ENCODE peak calls at places on chromosomes 11 and 22, in five cellular contexts. B is esophagus muscularis mucosa, K is fibroblast of lung, V is heart right ventricle, U is A549. W is an unnamed sample.

GRCh38 chr11:41431784-41432183 is 27.7 kb downstream of the LRRC4C start:
- DNase-seq in B (no peak), K (no peak), V (no peak), U (peak; percentile 3), W (no peak)

GRCh38 chr11:32847511-32847910 is 17.8 kb downstream of the PRRG4 start:
- DNase-seq in B (no peak), K (no peak), V (no peak), U (no peak), W (no peak)

GRCh38 chr22:29744902-29745301 is 21.9 kb downstream of the ZMAT5 start:
- DNase-seq in B (no peak), K (peak; percentile 27), V (no peak), U (no peak), W (peak; percentile 73)

GRCh38 chr22:17774206-17774927 is at the start of gene BID:
- DNase-seq in B (no peak), K (peak; percentile 30), V (peak; percentile 60), U (no peak), W (peak; percentile 53)

GRCh38 chr22:37369536-37369935 is 57.7 kb downstream of the ELFN2 start:
- DNase-seq in B (no peak), K (no peak), V (no peak), U (no peak), W (peak; percentile 29)

GRCh38 chr22:44638966-44639739 is 62.9 kb upstream of the PRR5 start:
- DNase-seq in B (peak; percentile 87), K (no peak), V (no peak), U (no peak), W (peak; percentile 65)

GRCh38 chr11:58471892-58472291 is 29.9 kb upstream of the OR5B12 start:
- DNase-seq in B (no peak), K (no peak), V (no peak), U (no peak), W (no peak)

GRCh38 chr22:37279469-37279868 is 2.8 kb upstream of the CYTH4 start:
- DNase-seq in B (no peak), K (peak; percentile 81), V (no peak), U (no peak), W (no peak)

GRCh38 chr11:82858556-82859091 is 41.6 kb downstream of the PRCP start:
- DNase-seq in B (no peak), K (peak; percentile 78), V (no peak), U (peak; percentile 8), W (no peak)

GRCh38 chr11:109772846-109773400 is 320.3 kb upstream of the ZC3H12C start:
- DNase-seq in B (no peak), K (no peak), V (no peak), U (no peak), W (no peak)

GRCh38 chr11:75576017-75576416 is 14.0 kb downstream of the SERPINH1 start:
- DNase-seq in B (no peak), K (no peak), V (no peak), U (no peak), W (no peak)

GRCh38 chr22:19615867-19616581 is 91.8 kb upstream of the CLDN5 start:
- DNase-seq in B (no peak), K (no peak), V (no peak), U (no peak), W (no peak)

DNA sequence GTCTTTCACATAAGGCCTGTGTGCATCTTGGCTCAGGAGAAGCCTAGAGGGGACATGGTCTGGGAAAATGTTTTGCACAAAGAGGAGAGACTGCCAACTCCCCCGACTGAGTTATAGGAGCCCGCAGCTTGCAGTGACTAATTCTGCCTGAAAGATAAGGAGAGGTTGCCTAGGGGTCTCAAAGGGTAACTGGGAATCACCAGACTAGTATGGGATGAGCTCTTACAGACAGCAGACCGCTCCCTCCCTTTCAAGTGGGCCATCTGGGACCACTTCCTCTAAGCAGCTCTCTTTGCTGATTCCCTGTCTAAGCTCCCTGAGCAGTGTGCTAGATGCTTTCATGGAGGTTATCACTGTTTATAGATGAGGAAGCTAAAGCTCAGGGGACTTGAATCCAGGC is 105.1 kb downstream of the TENM4 start:
- DNase-seq in B (no peak), K (no peak), V (no peak), U (no peak), W (no peak)
- H3K4me1 ChIP-seq in B (no peaks in the 10 kb centered on the region), K (no peaks in the 10 kb centered on the region), V (no peaks in the 10 kb centered on the region), U (no peaks in the 10 kb centered on the region), W (no peaks in the 10 kb centered on the region)

GRCh38 chr11:117623831-117624271 is 173.2 kb downstream of the DSCAML1 start:
- DNase-seq in B (no peak), K (no peak), V (no peak), U (no peak), W (no peak)
- H3K27ac ChIP-seq in B (no peak overlapping the region), K (no peak overlapping the region), V (no peak overlapping the region), U (no peak overlapping the region), W (no peak overlapping the region)

GRCh38 chr11:10454506-10454901 is 560 bp upstream of the AMPD3 start:
- DNase-seq in B (no peak), K (no peak), V (no peak), U (no peak), W (no peak)
- H3K4me3 ChIP-seq in B (no peak overlapping the region), K (no peak overlapping the region), V (no peak overlapping the region), U (no peak overlapping the region), W (no peak overlapping the region)

DNA sequence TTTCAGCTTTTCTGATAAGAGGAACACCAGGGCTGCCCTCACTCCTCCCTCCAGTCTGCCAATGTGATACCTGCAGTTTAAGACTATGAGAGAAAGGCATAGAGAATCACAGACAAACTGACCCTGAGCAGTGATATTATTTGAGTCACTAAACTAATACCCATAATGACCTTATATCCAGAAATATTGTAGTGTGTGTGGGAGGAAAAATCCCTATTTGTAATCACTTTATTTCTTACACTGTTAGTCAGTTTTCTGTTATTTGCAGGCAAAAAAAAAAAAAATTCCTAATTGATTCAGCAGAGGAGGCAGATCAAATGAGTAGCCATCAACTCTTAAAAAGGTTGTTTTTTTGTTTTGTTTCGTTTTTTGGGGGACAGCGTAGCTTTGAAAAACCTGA is 82.5 kb downstream of the MAML2 start:
- DNase-seq in B (no peak), K (no peak), V (no peak), U (no peak), W (no peak)
- H3K4me1 ChIP-seq in B (peaks cover 60% of the 10 kb centered on the region), K (peaks cover 42% of the 10 kb centered on the region), V (peaks cover 38% of the 10 kb centered on the region), U (peaks cover 46% of the 10 kb centered on the region), W (peaks cover 7% of the 10 kb centered on the region)

GRCh38 chr22:22881116-22882032 is 6.2 kb upstream of the IGLL5 start:
- DNase-seq in B (no peak), K (no peak), V (no peak), U (no peak), W (no peak)
- H3K27ac ChIP-seq in B (no peak overlapping the region), K (no peak overlapping the region), V (no peak overlapping the region), U (no peak overlapping the region), W (no peak overlapping the region)

GRCh38 chr11:134558258-134558835 is 146.3 kb upstream of the B3GAT1 start:
- DNase-seq in B (peak; percentile 90), K (no peak), V (no peak), U (no peak), W (no peak)
- H3K4me3 ChIP-seq in B (no peak overlapping the region), K (no peak overlapping the region), V (no peak overlapping the region), U (no peak overlapping the region), W (no peak overlapping the region)

DNA sequence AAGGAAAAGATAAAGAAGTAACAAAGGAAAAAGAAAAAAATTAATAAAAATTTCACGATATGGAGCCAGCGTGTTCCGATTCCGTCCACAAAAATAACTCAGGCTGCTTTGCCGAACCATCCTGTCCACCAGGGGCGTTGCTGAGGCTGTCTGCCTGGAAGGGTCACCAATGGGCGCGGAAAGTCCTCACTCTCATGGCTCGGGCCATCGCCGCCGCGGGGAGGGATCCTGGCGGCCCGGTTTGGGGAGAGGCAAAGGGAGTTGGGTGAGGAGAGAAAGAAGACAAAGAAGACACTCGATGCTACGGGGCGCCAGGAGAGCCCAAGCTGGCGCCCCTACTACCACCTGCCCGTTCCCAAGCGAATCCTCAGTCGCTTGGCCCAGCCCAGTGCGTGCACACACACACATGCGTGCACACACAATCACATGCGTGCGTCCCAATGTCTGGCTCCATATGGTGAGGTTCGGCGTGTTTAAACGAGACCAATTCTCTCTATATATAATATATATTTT is 5.6 kb upstream of the PYGM start:
- DNase-seq in B (no peak), K (no peak), V (no peak), U (no peak), W (peak; percentile 64)
- H3K4me1 ChIP-seq in B (peaks cover 58% of the 10 kb centered on the region), K (peaks cover 15% of the 10 kb centered on the region), V (peaks cover 45% of the 10 kb centered on the region), U (peaks cover 5% of the 10 kb centered on the region), W (peaks cover 12% of the 10 kb centered on the region)

DNA sequence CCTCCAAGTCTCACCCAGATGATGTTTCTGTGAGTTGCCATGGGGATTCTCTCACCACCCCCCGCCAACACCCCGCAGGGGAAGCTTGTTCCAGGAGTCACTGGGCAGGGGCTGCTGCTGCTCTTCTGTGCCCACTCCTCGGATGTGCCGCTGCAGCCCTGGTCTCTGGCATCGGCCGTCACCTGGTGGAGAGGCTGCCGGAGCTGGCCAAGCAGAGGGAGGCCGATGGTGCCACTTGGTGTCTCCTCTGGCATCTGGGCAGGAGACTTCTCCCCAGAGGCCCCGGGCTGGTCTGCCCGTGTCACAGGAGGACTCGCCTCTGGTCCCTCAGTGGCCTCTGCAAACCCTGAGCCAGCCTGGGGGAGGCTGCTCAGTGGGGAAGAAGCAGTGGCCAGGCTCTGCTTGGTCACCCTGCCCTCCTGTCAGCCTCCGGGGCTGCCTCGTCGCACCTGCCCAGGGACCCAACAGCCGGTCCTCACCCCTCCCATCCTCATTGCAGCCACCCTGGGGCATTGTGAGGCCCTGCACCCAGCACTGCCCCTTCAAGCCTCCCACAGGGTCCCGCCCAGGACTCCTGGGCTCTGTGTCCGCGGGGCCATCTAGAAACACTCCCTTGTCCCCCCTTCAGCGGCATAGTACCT is 420 bp upstream of the ADORA2A start:
- DNase-seq in B (no peak), K (no peak), V (peak; percentile 18), U (no peak), W (peak; percentile 38)
- H3K27ac ChIP-seq in B (no peak overlapping the region), K (no peak overlapping the region), V (peak overlapping the region; percentile 28), U (no peak overlapping the region), W (no peak overlapping the region)

GRCh38 chr11:113764522-113764921 is 9.0 kb downstream of the ZW10 start:
- DNase-seq in B (no peak), K (no peak), V (no peak), U (no peak), W (no peak)
- H3K4me3 ChIP-seq in B (no peak overlapping the region), K (no peak overlapping the region), V (no peak overlapping the region), U (no peak overlapping the region), W (no peak overlapping the region)

GRCh38 chr22:33883961-33884808 is 36.1 kb downstream of the LARGE1 start:
- DNase-seq in B (no peak), K (peak; percentile 20), V (no peak), U (no peak), W (no peak)
- H3K4me1 ChIP-seq in B (peaks cover 10% of the 10 kb centered on the region), K (no peaks in the 10 kb centered on the region), V (peaks cover 8% of the 10 kb centered on the region), U (no peaks in the 10 kb centered on the region), W (peaks cover 4% of the 10 kb centered on the region)

W was measured in right cardiac atrium.